ENCODE peak calls at places on chromosome 15, in six cellular contexts. S is left ventricle myocardium inferior, U is HAP-1, J is IMR-90, T is fibroblast of lung, F is AG04450. H is an unnamed sample.

GRCh38 chr15:64856429-64857145 is 14.9 kb downstream of the PLEKHO2 start:
- DNase-seq in S (peak), J (peak), F (no peak), U (no peak), T (peak), H (no peak)

GRCh38 chr15:80605591-80606150 is 89.4 kb upstream of the ABHD17C start:
- DNase-seq in F (no peak), S (no peak), J (no peak), U (peak), T (no peak), H (no peak)

GRCh38 chr15:39618063-39618823 is 37.4 kb downstream of the THBS1 start:
- DNase-seq in F (no peak), S (no peak), J (no peak), T (peak), U (no peak), H (no peak)

GRCh38 chr15:50302581-50302980 is 37.1 kb upstream of the HDC start:
- DNase-seq in J (no peak), F (no peak), U (no peak), S (no peak), T (no peak), H (no peak)

GRCh38 chr15:61382927-61383326 is 153.8 kb upstream of the RORA start:
- DNase-seq in T (no peak), J (no peak), U (no peak), F (no peak), S (no peak), H (no peak)

GRCh38 chr15:58459562-58459961 is 27.8 kb downstream of the LIPC start:
- DNase-seq in T (no peak), F (no peak), J (no peak), S (peak), U (no peak), H (no peak)

GRCh38 chr15:34107315-34107714 is 5.4 kb downstream of the PGBD4 start:
- DNase-seq in T (no peak), F (no peak), U (no peak), S (no peak), J (no peak), H (no peak)

GRCh38 chr15:33086500-33087141 is 107.9 kb downstream of the FMN1 start:
- DNase-seq in T (peak), F (no peak), U (no peak), S (no peak), J (peak), H (peak)

GRCh38 chr15:57914350-57915055 is 151.0 kb downstream of the ALDH1A2 start:
- DNase-seq in U (no peak), F (no peak), J (no peak), S (no peak), T (no peak), H (no peak)

GRCh38 chr15:84755736-84756527 is 7.5 kb downstream of the ZNF592 start:
- DNase-seq in U (no peak), F (no peak), T (no peak), J (no peak), S (no peak), H (no peak)

GRCh38 chr15:100889359-100890058 is 9.9 kb downstream of the ALDH1A3 start:
- DNase-seq in F (peak), J (peak), U (no peak), S (peak), T (peak), H (peak)

GRCh38 chr15:31352283-31352880 is 25.7 kb downstream of the KLF13 start:
- DNase-seq in J (peak), S (peak), U (no peak), F (no peak), T (no peak), H (no peak)

GRCh38 chr15:61822511-61822910 is 237.7 kb downstream of the VPS13C start:
- DNase-seq in S (no peak), J (no peak), U (no peak), T (no peak), F (no peak), H (no peak)

GRCh38 chr15:52112203-52112750 is 298 bp downstream of the BCL2L10 start:
- DNase-seq in T (no peak), S (no peak), U (no peak), J (no peak), F (no peak), H (no peak)
- H3K4me3 ChIP-seq in T (peak), S (peak), U (no peak), J (peak), F (peak), H (peak)

GRCh38 chr15:26106556-26106955 is 243.4 kb upstream of the ATP10A start:
- DNase-seq in U (no peak), S (no peak), F (no peak), J (no peak), T (no peak), H (no peak)
- H3K4me3 ChIP-seq in U (no peak), S (no peak), F (no peak), J (no peak), T (no peak), H (no peak)

DNA sequence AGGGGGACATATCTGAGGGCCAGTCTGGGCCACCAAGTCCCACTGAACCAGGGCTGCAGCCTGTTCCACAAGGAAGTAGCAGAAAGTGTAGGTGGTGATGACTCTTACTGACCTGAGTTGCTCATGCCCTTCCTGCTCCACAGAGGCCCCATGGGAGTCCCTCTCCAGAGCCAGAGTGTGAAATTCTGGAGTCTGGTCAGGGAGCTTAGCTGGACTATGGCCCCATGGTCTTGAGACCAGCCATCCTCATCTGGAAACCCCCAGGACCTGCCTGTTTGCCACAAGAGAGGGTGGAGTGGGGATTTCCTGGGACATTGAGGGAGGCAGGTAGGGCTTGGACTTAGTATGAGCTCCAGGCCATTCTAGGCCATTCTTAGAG is 3.0 kb downstream of the SPINT1 start:
- DNase-seq in U (no peak), J (no peak), F (no peak), T (no peak), S (no peak), H (no peak)
- H3K4me3 ChIP-seq in U (no peak), J (no peak), F (no peak), T (no peak), S (no peak), H (no peak)

GRCh38 chr15:90570643-90571042 is 40.9 kb downstream of the CRTC3 start:
- DNase-seq in U (no peak), J (no peak), F (no peak), T (no peak), S (no peak), H (no peak)
- H3K4me3 ChIP-seq in U (no peak), J (no peak), F (no peak), T (no peak), S (peak), H (no peak)

DNA sequence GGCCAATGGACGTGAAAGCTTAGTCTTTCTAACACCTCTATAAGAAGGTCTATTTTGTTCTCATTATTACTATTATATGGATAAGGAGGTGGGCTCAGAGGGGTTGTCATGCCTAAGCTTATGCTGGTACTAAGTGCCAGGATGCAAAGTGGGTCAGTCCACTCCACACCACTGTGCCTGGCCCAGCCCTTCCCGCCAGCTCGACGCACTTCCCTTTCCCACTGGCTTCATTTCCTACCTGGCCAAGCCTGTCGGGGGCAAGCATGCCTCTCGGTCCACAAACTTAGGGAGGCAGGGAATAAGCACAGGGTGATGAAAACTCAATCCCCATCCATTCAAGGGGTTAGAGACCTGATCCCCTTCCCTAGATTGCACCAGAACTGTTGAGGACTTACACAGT is 5.9 kb upstream of the SYNM start:
- DNase-seq in J (no peak), S (no peak), T (no peak), U (no peak), F (no peak), H (no peak)
- H3K4me3 ChIP-seq in J (no peak), S (no peak), T (no peak), U (no peak), F (no peak), H (no peak)

H was measured in HFF-Myc.